ENCODE peak calls at places on chromosomes 4 and X, in eight cellular contexts. E, S, X, G, V, B, D and F are unnamed samples. For H3K9me3, the result is how much of the 10 kb centered on the place peaks cover.

GRCh38 chr4:173998471-173999144 is 284.9 kb downstream of the FBXO8 start:
- DNase-seq in E (no peak), S (no peak), X (no peak), G (no peak), V (no peak), B (no peak), D (no peak), F (no peak)

GRCh38 chrX:46959101-46959500 is 46.9 kb downstream of the JADE3 start:
- DNase-seq in E (no peak), S (no peak), X (no peak), G (no peak), V (no peak), B (no peak), D (no peak), F (peak)

GRCh38 chr4:14345356-14345775 is 656.9 kb upstream of the CPEB2 start:
- DNase-seq in E (no peak), S (no peak), X (no peak), G (no peak), V (no peak), B (no peak), D (peak), F (no peak)

GRCh38 chr4:25425361-25425760 is 48.3 kb downstream of the ANAPC4 start:
- DNase-seq in E (no peak), S (no peak), X (no peak), G (no peak), V (no peak), B (no peak), D (no peak), F (no peak)

GRCh38 chr4:41656572-41657301 is 91.8 kb downstream of the PHOX2B start:
- DNase-seq in E (no peak), S (no peak), X (no peak), G (no peak), V (no peak), B (no peak), D (no peak), F (peak)

GRCh38 chr4:88812420-88812819 is 114.8 kb upstream of the NAP1L5 start:
- DNase-seq in E (no peak), S (no peak), X (no peak), G (no peak), V (no peak), B (no peak), D (no peak), F (no peak)

GRCh38 chrX:129649268-129650182 is 5.2 kb downstream of the APLN start:
- DNase-seq in E (no peak), S (no peak), X (no peak), G (no peak), V (peak), B (no peak), D (no peak), F (no peak)

GRCh38 chr4:962231-963208 is 10.8 kb downstream of the DGKQ start:
- DNase-seq in E (no peak), S (peak), X (no peak), G (no peak), V (no peak), B (no peak), D (no peak), F (peak)

GRCh38 chr4:37648084-37648817 is 37.9 kb downstream of the RELL1 start:
- DNase-seq in E (peak), S (peak), X (peak), G (no peak), V (no peak), B (peak), D (peak), F (peak)

GRCh38 chrX:68433155-68433980 is at the start of gene OPHN1:
- DNase-seq in E (peak), S (peak), X (peak), G (peak), V (peak), B (peak), D (peak), F (peak)

GRCh38 chr4:126735294-126736132 is 897.2 kb upstream of the INTU start:
- DNase-seq in E (no peak), S (no peak), X (peak), G (no peak), V (no peak), B (no peak), D (no peak), F (no peak)

GRCh38 chr4:138039010-138039409 is 203.1 kb downstream of the SLC7A11 start:
- DNase-seq in E (no peak), S (no peak), X (no peak), G (no peak), V (no peak), B (no peak), D (no peak), F (no peak)

GRCh38 chr4:79249879-79250503 is 75.9 kb downstream of the NAA11 start:
- DNase-seq in E (no peak), S (no peak), X (no peak), G (no peak), V (no peak), B (no peak), D (no peak), F (no peak)

GRCh38 chr4:90852232-90852631 is 725.0 kb downstream of the CCSER1 start:
- DNase-seq in E (no peak), S (no peak), X (no peak), G (no peak), V (no peak), B (no peak), D (no peak), F (no peak)

GRCh38 chrX:112043997-112044396 is 38.6 kb downstream of the TRPC5 start:
- DNase-seq in E (no peak), S (no peak), X (peak), G (no peak), V (no peak), B (peak), D (no peak), F (no peak)

GRCh38 chr4:85221606-85222005 is 253.3 kb upstream of the ARHGAP24 start:
- DNase-seq in E (no peak), S (no peak), X (no peak), G (no peak), V (no peak), B (no peak), D (no peak), F (no peak)

GRCh38 chrX:78321809-78322208 is 5.6 kb downstream of the CYSLTR1 start:
- DNase-seq in E (no peak), S (peak), X (no peak), G (no peak), V (no peak), B (no peak), D (peak), F (no peak)

GRCh38 chr4:8340721-8341680 is 71.4 kb downstream of the HTRA3 start:
- DNase-seq in E (peak), S (peak), X (no peak), G (no peak), V (no peak), B (no peak), D (peak), F (no peak)

GRCh38 chr4:82918091-82918490 is 17.6 kb downstream of the THAP9 start:
- DNase-seq in E (no peak), S (no peak), X (no peak), G (no peak), V (no peak), B (no peak), D (no peak), F (no peak)

GRCh38 chrX:69125094-69125493 is 40.2 kb downstream of the PJA1 start:
- DNase-seq in E (no peak), S (no peak), X (no peak), G (no peak), V (no peak), B (no peak), D (no peak), F (no peak)

GRCh38 chr4:152540941-152541340 is 5.0 kb upstream of the FBXW7 start:
- DNase-seq in E (no peak), S (no peak), X (no peak), G (no peak), V (no peak), B (no peak), D (no peak), F (peak)

GRCh38 chrX:27680726-27681125 is 90.6 kb downstream of the DCAF8L2 start:
- DNase-seq in E (no peak), S (no peak), X (no peak), G (no peak), V (no peak), B (no peak), D (no peak), F (no peak)

GRCh38 chrX:114152130-114152529 is 431.8 kb upstream of the HTR2C start:
- DNase-seq in E (no peak), S (no peak), X (peak), G (no peak), V (no peak), B (peak), D (no peak), F (no peak)

GRCh38 chrX:80879143-80879542 is 69.5 kb upstream of the BRWD3 start:
- DNase-seq in E (no peak), S (no peak), X (no peak), G (no peak), V (no peak), B (no peak), D (peak), F (no peak)

GRCh38 chr4:2732526-2732925 is 23.6 kb downstream of the TNIP2 start:
- DNase-seq in E (no peak), S (no peak), X (no peak), G (no peak), V (no peak), B (no peak), D (no peak), F (no peak)

GRCh38 chr4:55409468-55410171 is 13.9 kb downstream of the TMEM165 start:
- DNase-seq in E (no peak), S (no peak), X (no peak), G (no peak), V (no peak), B (no peak), D (no peak), F (no peak)

GRCh38 chr4:33512397-33512796 is 2731.9 kb downstream of the ARAP2 start:
- DNase-seq in E (no peak), S (no peak), X (no peak), G (no peak), V (no peak), B (no peak), D (peak), F (no peak)

GRCh38 chr4:5165419-5166369 is 114.4 kb downstream of the STK32B start:
- DNase-seq in E (no peak), S (no peak), X (no peak), G (peak), V (peak), B (no peak), D (no peak), F (no peak)

GRCh38 chr4:152655272-152656129 is 24.3 kb downstream of the TMEM154 start:
- DNase-seq in E (no peak), S (peak), X (no peak), G (no peak), V (peak), B (no peak), D (no peak), F (no peak)

GRCh38 chrX:134685662-134686061 is 27.4 kb upstream of the PLAC1 start:
- DNase-seq in E (no peak), S (no peak), X (no peak), G (no peak), V (no peak), B (no peak), D (no peak), F (no peak)

GRCh38 chr4:97003715-97004114 is 1139.6 kb downstream of the STPG2 start:
- DNase-seq in E (no peak), S (no peak), X (no peak), G (no peak), V (no peak), B (no peak), D (no peak), F (no peak)

GRCh38 chr4:116413222-116413621 is 672.2 kb downstream of the TRAM1L1 start:
- DNase-seq in E (no peak), S (no peak), X (no peak), G (no peak), V (no peak), B (no peak), D (no peak), F (no peak)

GRCh38 chr4:129350800-129351199 is 254.8 kb downstream of the C4orf33 start:
- DNase-seq in E (no peak), S (no peak), X (no peak), G (no peak), V (no peak), B (no peak), D (no peak), F (no peak)

GRCh38 chr4:35493977-35494376 is 750.3 kb downstream of the ARAP2 start:
- DNase-seq in E (no peak), S (no peak), X (no peak), G (no peak), V (no peak), B (no peak), D (no peak), F (no peak)

GRCh38 chrX:107894038-107894437 is 68.4 kb downstream of the MID2 start:
- DNase-seq in E (no peak), S (no peak), X (peak), G (peak), V (no peak), B (peak), D (peak), F (no peak)

GRCh38 chr4:832536-832935 is 6.6 kb upstream of the CPLX1 start:
- DNase-seq in E (no peak), S (no peak), X (no peak), G (no peak), V (no peak), B (no peak), D (no peak), F (no peak)

GRCh38 chrX:105701310-105702052 is 120.9 kb upstream of the NRK start:
- DNase-seq in E (no peak), S (no peak), X (no peak), G (no peak), V (no peak), B (no peak), D (no peak), F (no peak)

GRCh38 chrX:24876782-24877315 is 138.9 kb downstream of the ARX start:
- DNase-seq in E (no peak), S (no peak), X (no peak), G (no peak), V (no peak), B (no peak), D (no peak), F (no peak)

GRCh38 chr4:30722092-30722915 is 2.1 kb downstream of the PCDH7 start:
- DNase-seq in E (peak), S (no peak), X (no peak), G (peak), V (no peak), B (no peak), D (no peak), F (no peak)

GRCh38 chrX:23790147-23790497 is 7.1 kb downstream of the SAT1 start:
- DNase-seq in E (no peak), S (no peak), X (no peak), G (no peak), V (no peak), B (no peak), D (no peak), F (no peak)

GRCh38 chrX:23788521-23788920 is 5.5 kb downstream of the SAT1 start:
- DNase-seq in E (no peak), S (no peak), X (no peak), G (no peak), V (no peak), B (peak), D (no peak), F (no peak)

GRCh38 chrX:23788946-23789345 is 6.0 kb downstream of the SAT1 start:
- DNase-seq in E (no peak), S (no peak), X (no peak), G (no peak), V (no peak), B (peak), D (no peak), F (no peak)

GRCh38 chrX:23789386-23790146 is 6.6 kb downstream of the SAT1 start:
- DNase-seq in E (no peak), S (no peak), X (no peak), G (no peak), V (no peak), B (no peak), D (no peak), F (no peak)

DNA sequence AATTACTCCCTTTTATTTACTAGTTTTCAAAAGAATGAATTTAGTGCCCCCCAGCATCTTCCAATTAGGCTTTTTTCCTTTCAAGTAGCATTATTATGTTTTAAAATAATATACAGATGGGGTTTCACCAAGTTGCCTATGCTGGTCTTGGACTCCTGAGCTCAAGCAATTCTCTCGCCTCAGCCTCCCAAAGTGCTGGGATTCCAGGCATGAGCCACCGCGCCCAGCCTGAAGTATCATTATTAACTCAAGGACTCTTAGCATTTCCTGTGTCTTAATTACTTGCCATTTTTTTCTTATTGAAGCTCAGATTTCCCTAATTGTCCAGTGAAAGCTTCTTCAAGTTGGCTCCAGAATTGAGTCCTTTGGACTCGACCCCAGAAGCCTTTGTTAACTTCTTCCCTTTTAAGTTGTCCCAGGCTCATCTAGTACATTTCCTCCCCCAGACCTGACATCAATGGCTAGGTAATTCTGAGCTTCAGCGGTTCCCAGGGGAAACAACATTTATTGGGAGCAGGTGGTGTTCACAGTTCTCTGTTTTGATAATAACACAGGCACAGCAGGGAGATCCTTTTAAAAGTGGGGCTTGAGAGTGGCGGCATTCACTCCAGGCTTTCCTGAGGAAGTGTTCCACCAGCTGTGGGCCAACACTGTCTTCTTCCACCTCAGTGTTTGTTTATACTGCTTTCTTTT is 10.0 kb downstream of the SAT1 start:
- DNase-seq in E (no peak), S (no peak), X (no peak), G (no peak), V (no peak), B (no peak), D (no peak), F (no peak)
- TF ChIP-seq POLR2A in E (no peak), S (no peak), X (no peak), G (no peak), V (no peak), B (no peak), D (no peak), F (no peak)

DNA sequence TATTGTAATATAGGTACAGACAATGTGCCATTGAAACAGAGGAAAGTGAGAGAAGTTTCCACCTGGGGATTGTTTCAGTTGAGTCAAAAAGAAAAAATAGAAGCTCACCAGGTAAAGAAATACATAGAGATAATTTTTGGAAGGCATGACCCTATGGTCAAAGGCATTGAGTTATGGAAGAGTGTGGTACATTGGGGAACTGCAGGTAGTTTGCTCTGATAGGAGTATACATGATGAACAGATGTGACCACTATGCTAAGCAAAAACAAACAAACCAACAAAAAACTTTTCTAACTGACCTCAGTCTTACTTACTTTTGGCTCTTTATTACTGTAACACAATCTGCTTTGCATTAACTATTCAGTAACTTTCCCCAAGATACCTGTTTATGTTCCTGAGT is 85.9 kb downstream of the UGT8 start:
- DNase-seq in E (no peak), S (no peak), X (no peak), G (no peak), V (no peak), B (no peak), D (no peak), F (no peak)
- TF ChIP-seq EP300 in E (no peak), S (no peak), X (no peak), G (no peak), V (no peak), B (no peak), D (no peak), F (no peak)

GRCh38 chrX:48613502-48614160 is 16.3 kb downstream of the WDR13 start:
- DNase-seq in E (no peak), S (no peak), X (no peak), G (no peak), V (no peak), B (no peak), D (no peak), F (no peak)
- H3K9me3 ChIP-seq in E (under half), S (under half), X (under half), G (under half), V (under half), B (under half), D (under half), F (under half)

GRCh38 chrX:1401611-1402430 is 9.9 kb upstream of the SLC25A6 start:
- DNase-seq in E (peak), S (no peak), X (no peak), G (no peak), V (no peak), B (no peak), D (no peak), F (no peak)
- TF ChIP-seq POLR2A in E (no peak), S (no peak), X (no peak), G (peak), V (no peak), B (no peak), D (no peak), F (no peak)

GRCh38 chrX:122913134-122913533 is 270.9 kb upstream of the GRIA3 start:
- DNase-seq in E (no peak), S (no peak), X (no peak), G (no peak), V (no peak), B (no peak), D (no peak), F (no peak)
- TF ChIP-seq EP300 in E (no peak), S (no peak), X (no peak), G (no peak), V (no peak), B (no peak), D (no peak), F (no peak)

GRCh38 chr4:10196191-10196590 is 79.6 kb upstream of the WDR1 start:
- DNase-seq in E (no peak), S (no peak), X (no peak), G (no peak), V (no peak), B (no peak), D (no peak), F (no peak)
- H3K9me3 ChIP-seq in E (under half), S (under half), X (under half), G (under half), V (under half), B (under half), D (under half), F (under half)